ENCODE peak calls at places on chromosomes 6 and 20, in four cellular contexts. E, J, C and K are unnamed samples.

GRCh38 chr20:45138451-45139300 is 14.4 kb upstream of the WFDC12 start:
- DNase-seq in E (peak), C (peak), J (peak), K (peak)

GRCh38 chr6:37884548-37884947 is 65.0 kb downstream of the ZFAND3 start:
- DNase-seq in J (no peak), E (no peak), C (no peak), K (no peak)

GRCh38 chr6:17173071-17173470 is 71.2 kb downstream of the STMND1 start:
- DNase-seq in E (no peak), J (no peak), C (no peak), K (no peak)

GRCh38 chr6:37433657-37434271 is 743 bp downstream of the CMTR1 start:
- DNase-seq in J (peak), E (no peak), C (peak), K (no peak)

GRCh38 chr20:19915111-19915798 is 101.9 kb upstream of the NAA20 start:
- DNase-seq in C (no peak), J (no peak), E (no peak), K (no peak)

GRCh38 chr6:152948150-152948768 is 34.6 kb downstream of the FBXO5 start:
- DNase-seq in J (peak), E (no peak), C (peak), K (peak)

GRCh38 chr6:71383476-71383875 is 94.9 kb downstream of the OGFRL1 start:
- DNase-seq in J (no peak), E (peak), C (no peak), K (no peak)

GRCh38 chr6:18343741-18344140 is 43.4 kb upstream of the RNF144B start:
- DNase-seq in J (no peak), C (no peak), E (no peak), K (no peak)

GRCh38 chr6:103715269-103715668 is 1144.5 kb downstream of the HACE1 start:
- DNase-seq in E (no peak), C (no peak), J (no peak), K (no peak)

GRCh38 chr6:43184268-43184985 is 2.4 kb downstream of the CUL9 start:
- DNase-seq in C (no peak), E (no peak), J (no peak), K (no peak)

GRCh38 chr6:31652925-31653724 is 664 bp upstream of the BAG6 start:
- DNase-seq in E (peak), C (peak), J (peak), K (peak)

GRCh38 chr6:89034586-89035251 is 45.8 kb upstream of the PNRC1 start:
- DNase-seq in J (no peak), E (no peak), C (peak), K (no peak)

GRCh38 chr6:143053856-143054255 is 6.8 kb upstream of the AIG1 start:
- DNase-seq in C (no peak), E (no peak), J (no peak), K (no peak)

GRCh38 chr6:137297887-137298286 is 78.7 kb upstream of the IFNGR1 start:
- DNase-seq in J (no peak), E (peak), C (no peak), K (no peak)

GRCh38 chr20:10919549-10920140 is 245.8 kb upstream of the JAG1 start:
- DNase-seq in J (no peak), C (no peak), E (no peak), K (no peak)

GRCh38 chr20:8780926-8781325 is 288.0 kb upstream of the PLCB4 start:
- DNase-seq in C (no peak), J (no peak), E (no peak), K (no peak)

GRCh38 chr6:116314878-116315277 is 35.1 kb upstream of the TSPYL1 start:
- DNase-seq in C (no peak), J (no peak), E (no peak), K (no peak)

GRCh38 chr20:32195581-32195980 is 12.0 kb downstream of the PLAGL2 start:
- DNase-seq in C (no peak), J (no peak), E (no peak), K (no peak)

GRCh38 chr6:150975136-150975535 is 109.6 kb downstream of the MTHFD1L start:
- DNase-seq in J (no peak), C (no peak), E (no peak), K (no peak)

GRCh38 chr6:139485742-139486475 is 111.5 kb upstream of the CITED2 start:
- DNase-seq in J (no peak), C (no peak), E (no peak), K (no peak)

GRCh38 chr6:71383891-71384489 is 95.4 kb downstream of the OGFRL1 start:
- DNase-seq in E (no peak), C (peak), J (peak), K (peak)

GRCh38 chr6:139919107-139920026 is 544.9 kb upstream of the CITED2 start:
- DNase-seq in J (no peak), E (no peak), C (no peak), K (no peak)

GRCh38 chr6:147567141-147567805 is 58.8 kb downstream of the SAMD5 start:
- DNase-seq in J (no peak), E (no peak), C (no peak), K (no peak)

GRCh38 chr6:37893262-37893661 is 73.7 kb downstream of the ZFAND3 start:
- DNase-seq in E (no peak), J (no peak), C (no peak), K (no peak)

GRCh38 chr6:149480502-149481280 is 4.1 kb downstream of the ZC3H12D start:
- DNase-seq in C (no peak), J (no peak), E (no peak), K (no peak)

GRCh38 chr20:34570859-34571306 is 12.4 kb downstream of the MAP1LC3A start:
- DNase-seq in C (no peak), J (peak), E (no peak), K (no peak)

GRCh38 chr6:30074331-30075093 is 1.1 kb downstream of the RNF39 start:
- DNase-seq in J (no peak), E (peak), C (no peak), K (no peak)

GRCh38 chr6:111653961-111654360 is 48.3 kb upstream of the TRAF3IP2 start:
- DNase-seq in E (no peak), J (no peak), C (no peak), K (no peak)

GRCh38 chr20:45946149-45946970 is 11.9 kb downstream of the PCIF1 start:
- DNase-seq in J (peak), C (peak), E (no peak), K (no peak)

GRCh38 chr20:33733654-33734576 is 2.1 kb downstream of the ZNF341 start:
- DNase-seq in C (peak), J (no peak), E (peak), K (no peak)

GRCh38 chr20:17935186-17935585 is 33.4 kb downstream of the SNX5 start:
- DNase-seq in C (no peak), E (no peak), J (no peak), K (no peak)

GRCh38 chr20:37989601-37990001 is 43.7 kb downstream of the TTI1 start:
- DNase-seq in J (no peak), C (no peak), E (no peak), K (no peak)

GRCh38 chr6:52663120-52663934 is 7.6 kb upstream of the TMEM14A start:
- DNase-seq in E (peak), J (peak), C (peak), K (peak)

GRCh38 chr6:146950351-146950835 is 253.8 kb upstream of the STXBP5 start:
- DNase-seq in J (peak), C (peak), E (no peak), K (no peak)

GRCh38 chr20:41142241-41142640 is 4.9 kb downstream of the PLCG1 start:
- DNase-seq in E (no peak), C (no peak), J (no peak), K (no peak)

GRCh38 chr20:4633780-4634179 is 87.9 kb upstream of the PRND start:
- DNase-seq in C (no peak), E (no peak), J (no peak), K (no peak)

GRCh38 chr6:28656715-28657114 is 131.0 kb downstream of the GPX5 start:
- DNase-seq in J (no peak), E (no peak), C (no peak), K (no peak)

DNA sequence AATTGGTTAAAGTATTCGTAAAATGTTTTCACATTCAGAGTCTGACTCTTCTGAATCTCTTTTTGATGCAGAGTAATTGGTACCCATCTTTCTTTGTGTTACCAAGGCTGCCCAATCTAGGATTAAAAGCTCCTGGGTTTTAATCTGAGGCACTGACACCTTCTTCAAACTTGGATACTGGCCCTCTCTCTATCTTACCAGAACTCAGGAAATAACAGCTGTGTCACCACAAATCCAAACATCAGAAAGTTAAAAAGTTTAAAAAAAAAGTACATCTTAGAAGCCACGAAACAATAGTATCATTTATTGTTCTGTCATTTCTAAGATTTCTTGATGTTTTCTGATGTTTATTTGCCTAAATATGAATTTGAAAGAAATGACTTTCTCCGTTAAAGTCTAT is 255.5 kb upstream of the RUNX2 start:
- DNase-seq in E (no peak), J (no peak), C (no peak), K (no peak)
- TF ChIP-seq ELF4 in E (no peak), J (no peak), C (no peak), K (no peak)

GRCh38 chr6:159969921-159970320 is 1.0 kb downstream of the IGF2R start:
- DNase-seq in E (peak), C (peak), J (peak), K (peak)
- TF ChIP-seq SP1 in E (no peak), C (no peak), J (no peak), K (no peak)

GRCh38 chr6:113908801-113909200 is 51.7 kb downstream of the MARCKS start:
- DNase-seq in E (no peak), J (no peak), C (no peak), K (no peak)
- TF ChIP-seq ELF4 in E (no peak), J (no peak), C (no peak), K (no peak)

GRCh38 chr6:108134213-108134973 is 31.4 kb upstream of the NR2E1 start:
- DNase-seq in J (no peak), E (no peak), C (no peak), K (peak)

GRCh38 chr6:108127826-108128225 is 38.0 kb upstream of the NR2E1 start:
- DNase-seq in J (no peak), E (no peak), C (peak), K (no peak)

GRCh38 chr6:108132863-108133262 is 33.0 kb upstream of the NR2E1 start:
- DNase-seq in J (no peak), E (no peak), C (no peak), K (no peak)

GRCh38 chr6:108133594-108134179 is 32.1 kb upstream of the NR2E1 start:
- DNase-seq in E (peak), C (peak), J (peak), K (peak)
- TF ChIP-seq SP1 in E (no peak), C (no peak), J (no peak), K (no peak)

DNA sequence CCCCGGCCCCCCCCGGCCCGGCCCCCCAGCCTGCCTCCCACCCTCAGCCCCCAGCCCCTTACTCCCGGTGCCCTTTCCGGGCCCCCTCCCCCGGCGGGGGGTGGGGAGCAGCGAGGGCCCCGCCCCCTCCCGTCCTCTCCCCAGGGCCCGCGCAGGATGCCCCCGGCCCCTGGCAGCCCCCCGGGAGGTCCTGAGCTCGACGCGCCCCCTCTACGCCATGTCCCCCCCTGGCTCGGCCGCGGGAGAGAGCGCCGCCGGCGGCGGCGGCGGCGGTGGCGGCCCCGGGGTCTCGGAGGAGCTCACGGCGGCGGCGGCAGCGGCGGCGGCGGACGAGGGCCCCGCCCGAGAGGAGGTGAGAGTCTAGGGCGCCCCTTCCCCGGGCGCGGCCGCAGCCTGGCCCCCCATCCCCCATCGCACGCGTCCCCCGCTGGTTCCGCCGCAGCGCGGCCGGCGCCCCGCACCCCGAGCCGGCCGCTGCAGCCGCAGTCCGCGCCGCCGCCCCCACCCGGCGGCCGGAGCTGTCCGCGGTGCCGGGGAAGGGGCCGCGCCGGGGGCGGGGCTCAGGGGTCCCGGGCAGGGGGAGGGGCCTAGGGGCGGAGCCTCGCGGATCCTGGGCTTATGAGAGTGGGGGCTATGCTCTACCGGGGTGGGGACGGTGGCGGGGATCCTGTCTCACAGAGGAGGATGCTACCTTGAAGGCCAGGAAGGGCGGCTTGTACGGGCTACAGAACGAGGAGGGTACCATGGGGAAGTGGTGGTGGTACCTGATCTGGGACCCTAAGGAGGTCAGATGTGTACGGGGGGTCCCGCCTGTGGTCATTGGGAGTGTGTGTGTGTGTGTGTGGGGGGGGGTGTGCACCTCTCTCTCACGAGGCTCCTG is 516 bp downstream of the TMEM151B start:
- DNase-seq in E (peak), J (no peak), C (no peak), K (peak)
- TF ChIP-seq ELF4 in E (no peak), J (no peak), C (no peak), K (no peak)

DNA sequence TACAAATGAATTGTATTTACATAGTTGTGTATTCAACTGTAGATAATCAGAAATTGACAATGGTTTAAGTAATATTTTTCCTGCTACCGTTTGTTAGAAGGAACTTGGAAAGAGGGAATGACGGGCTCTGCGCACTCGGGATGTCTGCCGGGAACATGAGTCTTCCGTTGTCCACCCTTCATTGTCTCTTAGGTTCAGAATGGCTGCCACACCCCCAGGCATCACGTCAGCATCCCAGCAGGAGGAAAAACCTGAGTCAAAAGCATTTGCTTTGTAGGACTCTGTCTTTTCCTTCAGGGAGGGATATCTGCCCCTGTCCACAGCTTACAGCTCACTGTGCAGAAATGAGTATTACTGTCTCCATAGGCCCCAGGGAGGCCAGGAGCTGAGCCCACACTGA is 331.2 kb downstream of the THBS2 start:
- DNase-seq in C (no peak), E (no peak), J (no peak), K (no peak)
- TF ChIP-seq SP1 in C (no peak), E (no peak), J (no peak), K (no peak)